ENCODE peak calls at places on chromosomes 16 and 17, in six cellular contexts. One of them, this sample, is unnamed.

GRCh38 chr16:57341441-57342303 is 16.9 kb upstream of the CCL22 start:
- DNase-seq in nephron progenitor cell: no peak
- DNase-seq in tibial nerve: no peak
- DNase-seq in mucosa of descending colon: peak; percentile 88
- DNase-seq in HCT116: no peak
- DNase-seq in lung: peak; percentile 82
- DNase-seq in this sample: peak; percentile 60

GRCh38 chr16:67164599-67165061 is at the start of gene HSF4:
- DNase-seq in nephron progenitor cell: no peak
- DNase-seq in mucosa of descending colon: peak; percentile 74
- DNase-seq in HCT116: no peak
- DNase-seq in lung: peak; percentile 61
- DNase-seq in tibial nerve: no peak
- DNase-seq in this sample: peak; percentile 74

GRCh38 chr17:49739662-49740271 is 24.2 kb downstream of the FAM117A start:
- DNase-seq in HCT116: no peak
- DNase-seq in tibial nerve: peak; percentile 83
- DNase-seq in mucosa of descending colon: peak; percentile 78
- DNase-seq in lung: peak; percentile 66
- DNase-seq in nephron progenitor cell: no peak
- DNase-seq in this sample: peak; percentile 96

GRCh38 chr16:8712589-8713361 is 38.4 kb downstream of the ABAT start:
- DNase-seq in tibial nerve: no peak
- DNase-seq in nephron progenitor cell: peak; percentile 86
- DNase-seq in mucosa of descending colon: no peak
- DNase-seq in lung: no peak
- DNase-seq in HCT116: no peak
- DNase-seq in this sample: no peak

GRCh38 chr16:21589551-21589950 is 9.8 kb upstream of the METTL9 start:
- DNase-seq in tibial nerve: no peak
- DNase-seq in nephron progenitor cell: no peak
- DNase-seq in lung: no peak
- DNase-seq in HCT116: no peak
- DNase-seq in mucosa of descending colon: no peak
- DNase-seq in this sample: no peak

GRCh38 chr16:20114356-20114755 is 40.7 kb upstream of the GPR139 start:
- DNase-seq in HCT116: peak; percentile 53
- DNase-seq in nephron progenitor cell: no peak
- DNase-seq in mucosa of descending colon: peak; percentile 7
- DNase-seq in tibial nerve: no peak
- DNase-seq in lung: no peak
- DNase-seq in this sample: no peak

GRCh38 chr16:68342620-68343019 is 31.8 kb downstream of the PRMT7 start:
- DNase-seq in nephron progenitor cell: no peak
- DNase-seq in mucosa of descending colon: no peak
- DNase-seq in tibial nerve: no peak
- DNase-seq in lung: no peak
- DNase-seq in HCT116: no peak
- DNase-seq in this sample: no peak

GRCh38 chr17:71068351-71068750 is 899.0 kb downstream of the KCNJ2 start:
- DNase-seq in mucosa of descending colon: no peak
- DNase-seq in HCT116: no peak
- DNase-seq in lung: no peak
- DNase-seq in nephron progenitor cell: no peak
- DNase-seq in tibial nerve: no peak
- DNase-seq in this sample: no peak

GRCh38 chr16:57530531-57531252 is 5.7 kb downstream of the CCDC102A start:
- DNase-seq in mucosa of descending colon: no peak
- DNase-seq in tibial nerve: no peak
- DNase-seq in HCT116: no peak
- DNase-seq in lung: no peak
- DNase-seq in nephron progenitor cell: no peak
- DNase-seq in this sample: no peak

GRCh38 chr17:75270218-75270965 is 639 bp downstream of the MIF4GD start:
- DNase-seq in mucosa of descending colon: peak; percentile 71
- DNase-seq in HCT116: peak; percentile 69
- DNase-seq in tibial nerve: no peak
- DNase-seq in lung: peak; percentile 67
- DNase-seq in nephron progenitor cell: peak; percentile 67
- DNase-seq in this sample: peak; percentile 74
- TF ChIP-seq CTCF in mucosa of descending colon: no peak
- TF ChIP-seq CTCF in HCT116: peak; percentile 51
- TF ChIP-seq CTCF in tibial nerve: no peak
- TF ChIP-seq CTCF in lung: no peak
- TF ChIP-seq CTCF in nephron progenitor cell: no peak
- TF ChIP-seq CTCF in this sample: peak; percentile 22

GRCh38 chr16:85056211-85056748 is 28.7 kb downstream of the KIAA0513 start:
- DNase-seq in HCT116: no peak
- DNase-seq in nephron progenitor cell: no peak
- DNase-seq in tibial nerve: no peak
- DNase-seq in lung: no peak
- DNase-seq in mucosa of descending colon: no peak
- DNase-seq in this sample: no peak
- TF ChIP-seq CTCF in HCT116: peak; percentile 29
- TF ChIP-seq CTCF in nephron progenitor cell: no peak
- TF ChIP-seq CTCF in tibial nerve: peak; percentile 45
- TF ChIP-seq CTCF in lung: no peak
- TF ChIP-seq CTCF in mucosa of descending colon: no peak
- TF ChIP-seq CTCF in this sample: no peak

DNA sequence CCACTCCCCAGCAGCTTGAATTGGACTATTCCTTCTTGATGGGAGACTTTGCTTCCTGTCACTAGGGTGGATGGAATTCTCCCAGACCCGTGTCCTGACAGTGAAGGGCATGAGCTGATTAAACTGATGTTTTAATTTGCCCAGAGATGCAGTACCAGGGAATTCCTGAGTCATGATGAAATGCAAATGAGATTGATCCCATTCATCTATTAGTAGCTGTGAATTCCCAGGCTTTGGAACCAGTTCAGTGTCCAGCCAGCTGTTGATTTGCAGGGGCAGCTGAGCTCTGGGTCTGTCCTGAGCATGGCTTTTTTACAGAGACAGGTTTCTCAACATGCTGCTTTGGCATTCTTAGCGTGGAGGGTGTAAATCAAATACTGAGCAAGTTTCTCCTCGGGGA is 157.9 kb downstream of the PITPNC1 start:
- DNase-seq in lung: no peak
- DNase-seq in nephron progenitor cell: no peak
- DNase-seq in tibial nerve: no peak
- DNase-seq in HCT116: no peak
- DNase-seq in mucosa of descending colon: no peak
- DNase-seq in this sample: no peak
- TF ChIP-seq CTCF in lung: no peak
- TF ChIP-seq CTCF in nephron progenitor cell: no peak
- TF ChIP-seq CTCF in tibial nerve: no peak
- TF ChIP-seq CTCF in HCT116: no peak
- TF ChIP-seq CTCF in mucosa of descending colon: no peak
- TF ChIP-seq CTCF in this sample: no peak

DNA sequence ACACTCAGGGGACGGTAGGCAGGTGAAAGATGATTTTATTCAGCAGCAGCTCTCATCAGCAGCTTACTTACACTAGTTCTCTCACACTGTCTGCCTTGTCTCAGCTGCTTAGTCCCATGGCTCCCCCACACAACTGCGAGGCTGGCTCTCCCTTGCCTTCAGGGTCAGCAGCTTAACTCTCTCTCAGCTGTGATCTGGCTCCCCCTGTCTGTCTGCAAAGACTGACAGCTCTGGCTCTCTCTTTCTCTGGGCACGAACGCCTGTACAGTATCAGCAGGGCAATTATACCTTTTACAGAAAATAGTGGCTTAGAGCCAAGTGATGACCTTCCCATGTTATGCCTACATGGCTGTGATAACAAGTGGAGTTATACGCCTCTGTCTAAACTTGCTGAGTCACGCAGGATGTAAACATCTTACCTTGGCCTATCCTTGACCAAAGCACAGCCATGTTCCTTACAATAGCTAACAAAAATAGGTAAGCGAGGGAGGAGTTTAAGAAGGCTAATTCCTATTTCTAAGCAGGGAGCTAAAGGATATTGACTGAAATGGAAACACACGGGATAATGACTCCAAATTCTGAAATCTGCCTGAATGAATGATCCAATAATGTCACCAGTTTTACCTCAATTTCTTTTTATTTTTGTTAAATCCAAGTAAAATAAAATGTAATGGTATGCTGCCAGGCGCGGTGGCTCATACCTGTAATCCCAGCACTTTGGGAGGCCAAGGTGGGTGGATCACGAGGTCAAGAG is 1.1 kb upstream of the NDUFAB1 start:
- DNase-seq in mucosa of descending colon: peak; percentile 11
- DNase-seq in HCT116: peak; percentile 50
- DNase-seq in tibial nerve: no peak
- DNase-seq in lung: no peak
- DNase-seq in nephron progenitor cell: peak; percentile 18
- DNase-seq in this sample: no peak
- TF ChIP-seq CTCF in mucosa of descending colon: no peak
- TF ChIP-seq CTCF in HCT116: peak; percentile 54
- TF ChIP-seq CTCF in tibial nerve: no peak
- TF ChIP-seq CTCF in lung: no peak
- TF ChIP-seq CTCF in nephron progenitor cell: no peak
- TF ChIP-seq CTCF in this sample: no peak

GRCh38 chr17:7186241-7186640 is 7.1 kb upstream of the ASGR1 start:
- DNase-seq in tibial nerve: no peak
- DNase-seq in lung: no peak
- DNase-seq in nephron progenitor cell: no peak
- DNase-seq in HCT116: no peak
- DNase-seq in mucosa of descending colon: no peak
- DNase-seq in this sample: no peak
- TF ChIP-seq CTCF in tibial nerve: no peak
- TF ChIP-seq CTCF in lung: no peak
- TF ChIP-seq CTCF in nephron progenitor cell: no peak
- TF ChIP-seq CTCF in HCT116: peak; percentile 36
- TF ChIP-seq CTCF in mucosa of descending colon: no peak
- TF ChIP-seq CTCF in this sample: no peak

This sample was measured in thyroid gland.